ENCODE peak calls at places on chromosomes 1 and 21, in four cellular contexts. D is occipital lobe; C is stimulated activated CD4-positive, alpha-beta T cell treated with anti-CD3 and anti-CD28 coated beads, Interleukin-2, amount 100 ng/mL, for 24 hours; W is COR-L47. G is an unnamed sample.
A peak's percentile ranks its signal among the peaks of the same experiment; 100 is the strongest.

GRCh38 chr1:156268336-156268735 is 14.3 kb downstream of the SMG5 start:
- DNase-seq in D (no peak), C (no peak), W (no peak), G (no peak)

GRCh38 chr1:248155927-248156326 is 11.0 kb downstream of the OR2M5 start:
- DNase-seq in D (no peak), C (no peak), W (no peak), G (no peak)

GRCh38 chr1:74673351-74674111 is at the start of gene ERICH3:
- DNase-seq in D (peak; percentile 72), C (no peak), W (peak; percentile 76), G (no peak)

GRCh38 chr1:117215733-117216462 is 5.2 kb upstream of the VTCN1 start:
- DNase-seq in D (no peak), C (no peak), W (no peak), G (no peak)

GRCh38 chr1:71350805-71351204 is 270.0 kb upstream of the ZRANB2 start:
- DNase-seq in D (no peak), C (no peak), W (no peak), G (no peak)

GRCh38 chr21:29245104-29245643 is 53.5 kb upstream of the BACH1 start:
- DNase-seq in D (no peak), C (peak; percentile 41), W (no peak), G (no peak)

GRCh38 chr1:19426294-19427086 is 58.8 kb downstream of the CAPZB start:
- DNase-seq in D (no peak), C (no peak), W (no peak), G (no peak)

GRCh38 chr1:151132676-151133338 is 13.6 kb downstream of the SEMA6C start:
- DNase-seq in D (no peak), C (no peak), W (no peak), G (no peak)

GRCh38 chr1:235513495-235514366 is 9.5 kb upstream of the B3GALNT2 start:
- DNase-seq in D (no peak), C (peak; percentile 53), W (peak; percentile 59), G (no peak)

GRCh38 chr1:115331531-115332331 is 6.3 kb downstream of the NGF start:
- DNase-seq in D (no peak), C (no peak), W (no peak), G (no peak)

GRCh38 chr1:162372159-162373071 is 4.2 kb downstream of the SPATA46 start:
- DNase-seq in D (no peak), C (no peak), W (no peak), G (no peak)

GRCh38 chr1:235331391-235331790 is 3.0 kb downstream of the GGPS1 start:
- DNase-seq in D (no peak), C (no peak), W (no peak), G (no peak)

GRCh38 chr1:32303358-32303757 is 11.5 kb downstream of the HDAC1 start:
- DNase-seq in D (no peak), C (no peak), W (no peak), G (no peak)

GRCh38 chr1:29455781-29456180 is 219.5 kb downstream of the PTPRU start:
- DNase-seq in D (no peak), C (no peak), W (no peak), G (no peak)

GRCh38 chr1:30327370-30328099 is 395.9 kb downstream of the MATN1 start:
- DNase-seq in D (no peak), C (no peak), W (no peak), G (no peak)

GRCh38 chr1:12434174-12434573 is 183.8 kb downstream of the DHRS3 start:
- DNase-seq in D (peak; percentile 65), C (peak; percentile 71), W (no peak), G (peak; percentile 25)

GRCh38 chr21:43832648-43833047 is 32.4 kb upstream of the AGPAT3 start:
- DNase-seq in D (no peak), C (no peak), W (no peak), G (no peak)

GRCh38 chr1:16720403-16721223 is 19.7 kb upstream of the RNU1-4 start:
- DNase-seq in D (no peak), C (no peak), W (no peak), G (no peak)

GRCh38 chr1:29297476-29297875 is 61.2 kb downstream of the PTPRU start:
- DNase-seq in D (no peak), C (no peak), W (no peak), G (no peak)

GRCh38 chr1:47562799-47563198 is 125.0 kb downstream of the FOXD2 start:
- DNase-seq in D (no peak), C (no peak), W (no peak), G (no peak)

GRCh38 chr1:3899776-3900149 is 309 bp downstream of the C1orf174 start:
- DNase-seq in D (no peak), C (no peak), W (no peak), G (peak; percentile 30)

GRCh38 chr1:27744556-27744955 is 18.8 kb downstream of the FAM76A start:
- DNase-seq in D (no peak), C (no peak), W (no peak), G (no peak)

GRCh38 chr1:228099331-228099732 is 3.8 kb downstream of the C1orf35 start:
- DNase-seq in D (no peak), C (no peak), W (no peak), G (no peak)

GRCh38 chr1:66537718-66538117 is 3.8 kb downstream of the SGIP1 start:
- DNase-seq in D (no peak), C (no peak), W (no peak), G (no peak)

GRCh38 chr1:119782541-119783338 is 14.0 kb upstream of the HMGCS2 start:
- DNase-seq in D (no peak), C (no peak), W (no peak), G (no peak)

GRCh38 chr1:224563666-224564065 is 52.5 kb upstream of the CNIH3 start:
- DNase-seq in D (no peak), C (no peak), W (no peak), G (no peak)

GRCh38 chr21:41887682-41888081 is 8.5 kb upstream of the PRDM15 start:
- DNase-seq in D (no peak), C (no peak), W (no peak), G (no peak)

GRCh38 chr1:186790101-186790500 is 38.6 kb upstream of the PLA2G4A start:
- DNase-seq in D (no peak), C (no peak), W (no peak), G (no peak)

GRCh38 chr1:23444104-23444533 is 19.6 kb upstream of the TCEA3 start:
- DNase-seq in D (no peak), C (no peak), W (no peak), G (no peak)

GRCh38 chr21:38985423-38986378 is 180.0 kb downstream of the ETS2 start:
- DNase-seq in D (peak; percentile 20), C (peak; percentile 51), W (peak; percentile 90), G (no peak)